ENCODE peak calls at places on chromosomes 3 and 15, in four cellular contexts. L is K562, Y is H1, X is GM12878. W is an unnamed sample.

GRCh38 chr3:59235221-59236012 is 185.6 kb upstream of the CFAP20DC start:
- DNase-seq in X (peak; percentile 46), Y (no peak), L (no peak), W (no peak)

GRCh38 chr3:59251899-59252298 is 202.1 kb upstream of the CFAP20DC start:
- DNase-seq in Y (no peak), L (no peak), X (no peak), W (no peak)

GRCh38 chr15:74519311-74519710 is 21.7 kb upstream of the ARID3B start:
- DNase-seq in Y (no peak), L (no peak), X (no peak), W (no peak)

GRCh38 chr3:130759692-130760338 is 13.2 kb upstream of the PIK3R4 start:
- DNase-seq in L (peak; percentile 72), X (no peak), Y (no peak), W (peak; percentile 41)

GRCh38 chr15:40838756-40839155 is 5.1 kb upstream of the SPINT1 start:
- DNase-seq in Y (no peak), L (no peak), X (no peak), W (no peak)

GRCh38 chr15:42474857-42475256 is 16.1 kb downstream of the ZNF106 start:
- DNase-seq in X (no peak), L (no peak), Y (no peak), W (no peak)

GRCh38 chr3:66037330-66037985 is 1.3 kb downstream of the MAGI1 start:
- DNase-seq in X (no peak), L (peak; percentile 3), Y (peak; percentile 66), W (peak; percentile 68)

GRCh38 chr3:112376996-112377395 is 44.0 kb downstream of the CD200 start:
- DNase-seq in Y (no peak), L (no peak), X (no peak), W (no peak)

GRCh38 chr15:48385431-48385830 is 54.2 kb downstream of the DUT start:
- DNase-seq in L (no peak), Y (no peak), X (no peak), W (no peak)

GRCh38 chr15:58966698-58967097 is 20.8 kb upstream of the RNF111 start:
- DNase-seq in L (no peak), X (no peak), Y (no peak), W (no peak)

GRCh38 chr3:114213669-114214541 is 23.5 kb downstream of the ZNF80 start:
- DNase-seq in X (peak; percentile 84), L (peak; percentile 1), Y (no peak), W (no peak)

GRCh38 chr3:161401389-161401788 is 30.1 kb upstream of the SPTSSB start:
- DNase-seq in X (no peak), Y (no peak), L (no peak), W (no peak)

GRCh38 chr3:194888916-194889315 is 203.2 kb downstream of the FAM43A start:
- DNase-seq in L (no peak), X (no peak), Y (peak; percentile 17), W (no peak)

GRCh38 chr15:37765809-37766208 is 168.6 kb upstream of the TMCO5A start:
- DNase-seq in L (no peak), Y (no peak), X (no peak), W (no peak)

GRCh38 chr3:189458536-189458935 is 172.7 kb upstream of the TP63 start:
- DNase-seq in X (no peak), Y (no peak), L (no peak), W (no peak)

GRCh38 chr3:128875556-128876120 is 3.8 kb upstream of the ACAD9 start:
- DNase-seq in Y (peak; percentile 60), L (peak; percentile 66), X (no peak), W (peak; percentile 32)

GRCh38 chr15:91472316-91472756 is 372.3 kb downstream of the SV2B start:
- DNase-seq in Y (no peak), X (no peak), L (no peak), W (no peak)

GRCh38 chr3:142987080-142987700 is 14.2 kb upstream of the U2SURP start:
- DNase-seq in L (peak; percentile 59), Y (no peak), X (no peak), W (peak; percentile 18)
- TF ChIP-seq ATF2 in L (no peak), Y (no peak), X (no peak), W (no peak)

DNA sequence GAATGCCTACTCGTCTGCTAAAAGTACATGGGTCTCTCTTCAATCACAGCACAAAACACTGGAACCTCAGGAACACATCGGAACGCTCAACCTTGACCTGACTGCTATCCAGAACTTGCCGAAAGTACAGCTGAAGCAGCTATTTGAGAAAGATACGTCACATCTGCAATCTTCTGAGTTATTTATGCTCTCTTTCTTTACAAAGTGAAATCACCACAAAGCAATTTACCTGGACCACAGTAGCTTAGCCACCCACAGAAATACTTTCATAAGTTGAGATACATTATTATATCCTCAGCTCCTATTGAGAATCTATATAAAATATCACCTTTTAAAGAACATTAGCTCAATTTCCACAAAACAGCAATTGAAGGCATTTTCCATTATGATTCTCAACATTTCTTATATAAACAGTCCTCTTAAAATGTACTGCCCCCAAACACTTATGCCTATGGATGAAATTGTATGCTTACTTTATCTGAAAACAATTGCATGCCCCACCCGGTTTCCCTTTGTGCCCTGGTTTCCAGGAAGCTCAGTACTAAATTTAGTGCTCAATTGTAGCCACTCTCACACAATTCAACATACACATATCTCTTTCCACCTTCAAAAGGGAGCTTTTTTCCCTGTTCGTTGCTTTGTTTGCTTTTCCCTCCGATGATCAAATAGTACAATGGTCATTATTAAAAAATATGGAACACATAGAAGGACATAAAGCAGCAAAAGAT is 31.8 kb downstream of the HEG1 start:
- DNase-seq in X (no peak), Y (no peak), L (no peak), W (no peak)
- TF ChIP-seq RAD21 in X (no peak), Y (no peak), L (no peak), W (no peak)

GRCh38 chr3:14772533-14773138 is 46.1 kb upstream of the FGD5 start:
- DNase-seq in L (no peak), X (no peak), Y (peak; percentile 44), W (no peak)
- TF ChIP-seq ATF2 in L (no peak), X (no peak), Y (no peak), W (no peak)

DNA sequence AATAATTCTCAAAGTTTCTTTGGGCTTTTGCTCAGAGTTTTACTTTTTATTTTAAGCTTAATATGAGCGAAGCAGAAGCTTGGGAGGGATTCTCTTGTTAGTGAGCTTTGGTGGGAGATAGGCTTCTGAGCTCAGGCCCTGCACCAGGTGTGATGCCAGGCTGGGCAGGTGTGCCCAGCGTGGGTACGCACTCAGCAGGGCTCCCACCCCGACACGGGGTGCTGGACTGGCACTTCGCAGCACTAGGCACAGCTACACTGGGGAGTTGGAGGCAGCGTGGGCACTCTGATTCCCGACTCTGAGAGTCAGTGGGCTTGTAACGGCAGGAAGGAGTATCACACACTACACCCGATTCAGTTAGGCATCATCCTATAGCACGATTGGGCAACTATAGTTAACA is 244.0 kb downstream of the KLF13 start:
- DNase-seq in X (no peak), Y (no peak), L (no peak), W (no peak)
- TF ChIP-seq RAD21 in X (no peak), Y (no peak), L (no peak), W (no peak)

GRCh38 chr3:70905496-70905895 is 593.1 kb upstream of the MDFIC2 start:
- DNase-seq in L (no peak), X (no peak), Y (no peak), W (no peak)

DNA sequence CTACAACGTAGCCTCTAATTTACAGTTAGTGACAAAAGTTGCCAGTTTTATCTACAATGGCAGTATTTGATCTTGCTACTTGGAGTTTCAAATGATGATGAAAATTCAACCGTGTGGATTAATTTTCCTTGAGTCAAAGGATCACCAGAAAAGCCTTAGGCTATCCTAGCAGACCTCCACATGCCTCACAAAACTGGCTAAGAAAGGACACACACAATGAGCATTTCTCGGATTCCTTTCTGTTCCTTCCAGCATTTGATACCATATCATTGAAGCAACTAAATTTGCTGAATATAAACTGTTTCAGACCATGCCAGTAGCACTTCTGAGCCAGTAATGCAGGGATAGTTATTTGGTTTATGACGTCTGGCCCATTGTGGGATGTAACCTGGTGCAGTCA is 587.4 kb upstream of the MDFIC2 start:
- DNase-seq in Y (no peak), X (no peak), L (no peak), W (no peak)
- TF ChIP-seq ATF2 in Y (no peak), X (no peak), L (no peak), W (no peak)

DNA sequence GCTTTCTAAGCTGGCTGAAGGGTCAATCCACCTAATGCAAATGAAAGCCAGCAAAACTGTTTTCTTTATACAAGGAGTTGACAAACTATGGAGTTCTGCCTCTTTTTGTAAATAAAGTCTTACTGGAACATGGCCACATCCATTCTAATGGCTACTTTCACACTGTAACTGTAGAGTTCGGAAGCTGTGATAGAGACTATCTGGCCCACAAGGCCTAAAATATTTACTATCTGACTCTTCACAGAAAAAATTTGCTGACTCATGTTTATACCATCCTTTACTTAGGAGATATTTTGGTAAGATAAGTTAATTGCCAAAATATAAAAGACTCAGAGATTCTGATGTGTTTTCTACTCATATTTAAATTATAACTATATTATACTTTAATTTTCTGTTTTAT is 93.7 kb upstream of the GK5 start:
- DNase-seq in X (no peak), Y (no peak), L (peak; percentile 51), W (peak; percentile 2)
- TF ChIP-seq RAD21 in X (no peak), Y (no peak), L (no peak), W (no peak)

W was measured in HepG2.